ENCODE peak calls at places on chromosomes 2 and 18, in nine cellular contexts. Z is suprapubic skin, R is uterus, L is fibroblast of villous mesenchyme, V is cardiac muscle cell, I is body of pancreas, B is neural crest cell, O is HCT116, K is nephron progenitor cell. P is an unnamed sample.

GRCh38 chr2:180562378-180562777 is 418.0 kb upstream of the UBE2E3 start:
- DNase-seq in O (no peak), L (no peak), R (no peak), Z (no peak), K (no peak), I (no peak), V (peak), B (no peak), P (no peak)

GRCh38 chr18:74725690-74726089 is 128.0 kb downstream of the ZNF407 start:
- DNase-seq in L (peak), V (no peak), I (no peak), O (no peak), B (no peak), K (no peak), R (no peak), Z (no peak), P (no peak)

GRCh38 chr18:9825571-9826073 is 60.2 kb upstream of the TXNDC2 start:
- DNase-seq in I (no peak), R (no peak), Z (no peak), B (no peak), K (no peak), L (peak), V (peak), O (peak), P (peak)

GRCh38 chr2:128264881-128265607 is 53.6 kb downstream of the HS6ST1 start:
- DNase-seq in Z (peak), K (no peak), O (no peak), B (no peak), L (no peak), I (no peak), R (no peak), V (no peak), P (no peak)

GRCh38 chr2:232436381-232437129 is 19.4 kb upstream of the ALPI start:
- DNase-seq in L (no peak), K (no peak), B (no peak), O (no peak), Z (no peak), V (no peak), R (no peak), I (no peak), P (no peak)

GRCh38 chr18:13241083-13241892 is 22.7 kb downstream of the LDLRAD4 start:
- DNase-seq in R (no peak), L (no peak), Z (peak), B (no peak), I (peak), O (no peak), V (no peak), K (no peak), P (no peak)

GRCh38 chr18:61943175-61943964 is 50.6 kb upstream of the RNF152 start:
- DNase-seq in I (no peak), K (no peak), L (peak), V (no peak), R (no peak), B (no peak), Z (no peak), O (no peak), P (no peak)

GRCh38 chr2:118148133-118148532 is 59.9 kb downstream of the INSIG2 start:
- DNase-seq in K (no peak), R (no peak), V (no peak), Z (no peak), O (no peak), B (no peak), I (no peak), L (no peak), P (no peak)

DNA sequence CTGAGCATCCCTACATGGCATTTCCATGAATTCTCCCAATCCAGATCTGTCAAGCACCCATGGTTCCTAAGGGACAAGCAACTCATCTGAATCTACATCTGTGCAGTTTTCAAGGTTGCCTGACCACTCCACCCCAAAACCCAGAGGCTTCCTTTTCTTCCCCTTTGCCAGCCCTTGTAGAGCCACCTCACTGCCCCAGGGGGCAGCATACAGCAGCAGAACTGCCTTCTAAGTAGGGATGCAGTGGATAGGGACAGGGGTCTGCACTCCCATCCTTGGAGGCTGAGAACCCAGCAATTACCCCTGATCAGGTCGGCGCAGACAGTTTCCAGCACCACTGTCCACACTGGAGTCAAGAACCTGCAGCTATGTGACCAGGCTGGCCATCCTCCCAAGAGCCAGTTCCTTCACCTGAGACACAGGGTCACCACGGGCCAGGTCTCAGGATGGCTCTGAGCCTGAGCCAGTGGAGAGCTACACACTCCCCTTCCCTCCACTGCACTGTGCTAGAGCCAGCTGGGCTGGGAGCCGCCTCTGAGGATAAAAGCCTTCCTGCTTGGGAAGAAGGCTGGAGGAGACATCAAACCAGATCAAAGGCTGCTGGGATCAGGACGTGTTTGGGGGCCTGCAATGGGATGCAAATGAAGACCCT is 283.1 kb downstream of the CELF4 start:
- DNase-seq in O (no peak), I (no peak), R (no peak), Z (no peak), L (no peak), B (no peak), V (peak), K (peak), P (no peak)
- TF ChIP-seq CTCF in O (peak), I (peak), R (no peak), Z (no peak), L (peak), B (peak), V (peak), K (peak), P (peak)

DNA sequence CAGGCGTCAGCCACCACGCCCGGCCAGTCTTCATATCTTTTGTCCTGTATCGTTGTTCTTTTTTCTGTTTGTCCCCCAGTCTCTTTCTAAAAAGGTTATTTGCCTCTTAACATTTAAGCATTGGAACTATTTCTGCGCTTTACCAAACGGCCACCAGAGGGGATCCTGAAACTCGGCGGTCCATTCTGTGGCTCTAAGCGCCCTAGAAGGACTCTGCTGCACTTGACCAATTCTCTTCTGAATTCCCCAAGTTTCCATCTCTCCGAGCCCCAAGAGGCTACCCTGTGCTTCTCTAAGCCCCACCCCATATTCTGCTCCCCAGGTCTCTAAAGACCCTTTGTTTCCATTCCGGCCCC is 33.1 kb upstream of the REG3G start:
- DNase-seq in I (peak), K (peak), L (no peak), V (peak), B (peak), Z (no peak), R (no peak), O (no peak), P (no peak)
- TF ChIP-seq CTCF in I (peak), K (peak), L (no peak), V (peak), B (peak), Z (no peak), R (no peak), O (no peak), P (peak)

GRCh38 chr2:200705305-200705985 is 106.3 kb upstream of the BZW1 start:
- DNase-seq in Z (no peak), B (no peak), K (peak), O (no peak), I (no peak), R (no peak), V (peak), L (peak), P (no peak)
- TF ChIP-seq CTCF in Z (no peak), B (peak), K (no peak), O (peak), I (no peak), R (no peak), V (peak), L (peak), P (peak)

GRCh38 chr2:108579631-108580030 is 45.4 kb downstream of the LIMS1 start:
- DNase-seq in B (no peak), K (no peak), L (peak), O (no peak), R (no peak), V (peak), Z (no peak), I (no peak), P (no peak)
- TF ChIP-seq CTCF in B (no peak), K (no peak), L (no peak), O (no peak), R (no peak), V (no peak), Z (no peak), I (no peak), P (no peak)

DNA sequence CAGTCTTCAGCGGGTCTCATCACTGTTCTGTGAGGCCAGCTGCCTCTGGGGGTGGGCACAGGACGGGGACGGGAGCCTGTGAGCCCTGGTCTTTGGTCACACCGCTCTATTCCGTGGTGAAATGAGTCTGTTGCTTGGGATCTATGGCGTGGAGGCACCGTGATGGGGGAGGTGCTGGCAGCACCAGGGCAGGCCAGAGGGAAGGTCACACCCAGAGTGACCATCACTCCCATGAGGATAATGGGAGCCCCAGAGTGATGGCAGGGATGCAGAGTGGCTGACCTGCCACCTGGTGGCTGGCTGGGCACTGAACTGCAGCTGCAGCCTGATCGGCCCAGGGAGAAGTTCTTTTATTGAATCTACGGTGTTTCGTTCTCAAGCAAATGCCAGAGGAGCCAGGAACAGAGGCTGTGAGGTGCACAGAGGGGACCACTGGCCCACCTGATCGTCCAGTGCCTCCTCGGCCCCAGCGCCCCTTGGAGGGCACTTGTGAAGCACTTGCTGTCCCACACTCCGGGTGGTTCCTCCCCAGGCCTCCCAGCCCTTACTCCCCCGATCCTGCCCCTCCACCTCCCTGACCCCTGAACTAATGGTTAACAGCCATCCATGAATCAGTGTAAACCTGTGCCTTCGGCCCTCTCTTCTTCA is 17.9 kb downstream of the KCNIP3 start:
- DNase-seq in K (peak), R (no peak), L (peak), O (peak), B (peak), Z (no peak), I (peak), V (peak), P (no peak)
- TF ChIP-seq CTCF in K (peak), R (no peak), L (peak), O (peak), B (peak), Z (peak), I (peak), V (peak), P (peak)

DNA sequence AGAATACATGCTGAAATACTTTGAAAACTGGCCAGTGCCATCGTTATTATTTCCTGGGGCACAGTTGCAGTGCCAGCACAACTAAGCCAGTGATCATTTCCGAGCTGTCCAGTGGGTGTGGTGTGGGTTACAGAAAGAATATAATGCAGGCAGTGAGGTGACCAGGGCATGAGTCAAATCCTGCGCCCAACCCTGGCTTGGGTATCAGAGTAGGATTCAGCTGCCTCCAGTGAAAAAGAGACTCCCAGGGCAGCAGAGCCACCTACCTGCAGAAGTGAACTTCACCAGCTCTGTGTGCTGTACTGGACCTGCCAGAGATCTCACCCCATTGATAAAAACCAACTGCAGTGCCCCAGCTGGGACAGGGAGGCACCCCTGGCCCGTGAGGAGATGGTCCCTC is 18.0 kb downstream of the SLC9A2 start:
- DNase-seq in K (no peak), Z (no peak), R (no peak), I (no peak), B (no peak), L (no peak), O (no peak), V (no peak), P (no peak)
- TF ChIP-seq CTCF in K (no peak), Z (no peak), R (no peak), I (no peak), B (no peak), L (no peak), O (no peak), V (no peak), P (no peak)

GRCh38 chr2:13193075-13193474 is 476.3 kb downstream of the TRIB2 start:
- DNase-seq in K (no peak), Z (no peak), I (no peak), B (no peak), R (no peak), O (no peak), L (no peak), V (no peak), P (no peak)
- TF ChIP-seq CTCF in K (no peak), Z (no peak), I (no peak), B (no peak), R (no peak), O (no peak), L (no peak), V (no peak), P (no peak)

GRCh38 chr2:15159751-15160177 is 401.4 kb downstream of the NBAS start:
- DNase-seq in I (no peak), Z (no peak), O (peak), B (peak), V (peak), R (no peak), K (no peak), L (peak), P (no peak)
- TF ChIP-seq CTCF in I (peak), Z (peak), O (peak), B (peak), V (peak), R (no peak), K (peak), L (peak), P (peak)

DNA sequence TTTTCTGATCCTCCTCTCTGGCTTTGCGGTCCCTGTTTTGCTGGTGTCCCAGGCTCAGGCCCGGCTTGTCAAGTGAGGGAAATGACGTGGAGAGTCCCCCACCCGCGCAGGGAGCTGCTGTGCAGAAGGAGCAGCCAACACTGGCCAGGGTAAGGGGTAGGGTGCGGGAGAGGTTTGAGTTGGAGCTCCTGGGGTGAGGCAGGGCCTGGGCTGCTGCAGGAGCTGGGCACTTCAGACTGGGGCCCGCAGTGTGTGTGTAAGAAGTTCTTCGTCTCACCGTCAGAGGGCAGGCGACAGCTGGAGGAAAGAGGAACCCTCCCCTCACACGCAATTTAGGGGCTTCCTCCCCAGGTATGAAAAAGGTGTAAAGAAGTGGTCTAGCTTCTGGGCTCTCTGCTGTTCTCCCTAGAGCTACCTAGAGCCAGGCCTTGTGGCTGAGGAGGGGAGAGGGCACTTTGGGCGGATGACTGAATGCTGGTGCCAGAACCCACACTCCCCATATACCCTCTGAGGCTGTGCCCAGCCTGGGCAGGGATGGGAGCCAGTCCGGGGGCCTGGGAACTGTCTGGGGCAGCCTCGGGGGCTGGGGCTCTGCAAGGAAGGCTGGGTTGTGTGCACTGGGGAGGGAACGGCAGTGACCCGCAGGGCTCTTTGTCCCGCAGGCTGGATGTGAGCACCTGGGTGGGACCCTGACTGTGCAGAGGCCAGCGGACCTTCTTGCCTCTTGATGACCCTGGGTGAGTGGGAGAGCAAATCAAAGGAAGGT is 11.8 kb downstream of the CELF4 start:
- DNase-seq in V (no peak), O (no peak), K (peak), L (no peak), I (no peak), Z (no peak), R (no peak), B (no peak), P (no peak)
- TF ChIP-seq CTCF in V (peak), O (no peak), K (peak), L (peak), I (no peak), Z (no peak), R (no peak), B (peak), P (peak)

DNA sequence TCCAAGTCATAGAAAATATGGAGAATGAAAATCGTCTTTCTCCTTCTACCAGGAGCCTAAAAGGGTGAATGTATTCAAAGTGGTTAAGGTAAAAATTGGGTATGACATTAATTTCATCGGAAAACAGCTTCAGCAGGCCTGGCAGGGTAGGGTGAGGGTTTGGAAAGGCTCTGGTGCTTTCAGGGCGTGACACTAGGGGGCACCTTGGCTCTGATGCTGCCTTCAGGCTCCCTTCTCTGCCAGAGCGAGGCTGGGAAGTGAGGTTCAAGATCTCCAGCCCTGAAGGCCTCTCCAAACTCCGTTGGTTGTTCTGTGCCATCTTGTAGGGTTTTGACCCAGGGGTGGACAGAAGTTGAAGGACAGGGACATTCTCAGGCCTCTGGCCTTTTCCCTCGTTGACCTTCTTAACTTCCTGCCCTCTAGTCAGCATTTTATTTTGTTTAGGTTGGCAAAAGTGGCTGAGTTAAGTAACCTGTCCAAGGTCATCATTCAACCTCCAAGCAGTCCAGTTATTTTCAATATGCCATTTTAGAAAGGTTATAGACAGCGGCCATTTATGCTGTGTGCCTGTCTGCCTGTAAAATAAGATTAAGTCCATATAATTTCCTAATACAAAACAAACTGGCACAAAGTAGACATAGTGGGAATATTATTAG is 40.3 kb downstream of the EML6 start:
- DNase-seq in K (no peak), I (peak), Z (no peak), R (no peak), B (no peak), L (no peak), V (no peak), O (no peak), P (no peak)
- TF ChIP-seq CTCF in K (no peak), I (no peak), Z (no peak), R (no peak), B (peak), L (peak), V (peak), O (peak), P (peak)